ENCODE peak calls at places on chromosomes 16 and 17, in ten cellular contexts. E, S, G, M, O, D, K, A, J and L are unnamed samples.

GRCh38 chr16:88503374-88503770 is 50.3 kb downstream of the ZFPM1 start:
- DNase-seq in E (no peak), S (no peak), G (no peak), M (no peak), O (peak; percentile 40), D (no peak), K (no peak), A (no peak), J (no peak), L (no peak)

GRCh38 chr16:14321542-14321941 is 250.4 kb downstream of the MRTFB start:
- DNase-seq in E (peak; percentile 82), S (no peak), G (peak; percentile 74), M (no peak), O (no peak), D (no peak), K (no peak), A (peak; percentile 82), J (peak; percentile 88), L (no peak)

GRCh38 chr17:44898768-44899073 is 524 bp downstream of the EFTUD2 start:
- DNase-seq in E (no peak), S (no peak), G (no peak), M (no peak), O (no peak), D (no peak), K (no peak), A (no peak), J (no peak), L (no peak)

GRCh38 chr17:32569171-32570080 is 82.6 kb downstream of the CDK5R1 start:
- DNase-seq in E (no peak), S (no peak), G (no peak), M (no peak), O (peak; percentile 5), D (no peak), K (no peak), A (no peak), J (no peak), L (no peak)

GRCh38 chr16:720990-721764 is at the start of gene ANTKMT:
- DNase-seq in E (peak; percentile 91), S (peak; percentile 51), G (peak; percentile 78), M (peak; percentile 89), O (peak; percentile 64), D (peak; percentile 84), K (peak; percentile 89), A (peak; percentile 68), J (peak; percentile 84), L (peak; percentile 50)

GRCh38 chr17:47870042-47870441 is 19.1 kb upstream of the SP6 start:
- DNase-seq in E (no peak), S (no peak), G (no peak), M (no peak), O (no peak), D (no peak), K (no peak), A (no peak), J (no peak), L (no peak)

GRCh38 chr17:10730956-10731879 is 1.4 kb upstream of the TMEM220 start:
- DNase-seq in E (no peak), S (no peak), G (no peak), M (no peak), O (no peak), D (no peak), K (no peak), A (no peak), J (no peak), L (no peak)

GRCh38 chr17:75087558-75088453 is at the start of gene SLC16A5:
- DNase-seq in E (peak; percentile 80), S (no peak), G (peak; percentile 91), M (peak; percentile 64), O (peak; percentile 81), D (peak; percentile 92), K (peak; percentile 50), A (peak; percentile 91), J (peak; percentile 71), L (no peak)

GRCh38 chr17:75270218-75270965 is 639 bp downstream of the MIF4GD start:
- DNase-seq in E (peak; percentile 80), S (no peak), G (peak; percentile 62), M (peak; percentile 75), O (peak; percentile 76), D (peak; percentile 82), K (peak; percentile 86), A (peak; percentile 65), J (peak; percentile 77), L (peak; percentile 50)

GRCh38 chr17:74742153-74742515 is 5.1 kb downstream of the RAB37 start:
- DNase-seq in E (no peak), S (no peak), G (peak; percentile 17), M (peak; percentile 92), O (peak; percentile 37), D (no peak), K (peak; percentile 72), A (no peak), J (no peak), L (no peak)

GRCh38 chr16:85220125-85220839 is 108.0 kb upstream of the CIBAR2 start:
- DNase-seq in E (peak; percentile 83), S (no peak), G (peak; percentile 83), M (no peak), O (peak; percentile 79), D (peak; percentile 84), K (peak; percentile 75), A (peak; percentile 85), J (peak; percentile 93), L (no peak)

GRCh38 chr16:8355714-8356113 is 234.6 kb downstream of the TMEM114 start:
- DNase-seq in E (no peak), S (no peak), G (no peak), M (no peak), O (no peak), D (no peak), K (no peak), A (no peak), J (no peak), L (no peak)

GRCh38 chr17:74647871-74648672 is 24.5 kb upstream of the CD300E start:
- DNase-seq in E (no peak), S (no peak), G (no peak), M (no peak), O (no peak), D (no peak), K (no peak), A (no peak), J (no peak), L (no peak)

GRCh38 chr16:53892155-53892554 is 188.2 kb downstream of the FTO start:
- DNase-seq in E (no peak), S (peak; percentile 5), G (no peak), M (peak; percentile 81), O (peak; percentile 72), D (no peak), K (peak; percentile 54), A (peak; percentile 55), J (peak; percentile 33), L (peak; percentile 26)

GRCh38 chr17:76163919-76164318 is 22.9 kb upstream of the FOXJ1 start:
- DNase-seq in E (no peak), S (no peak), G (no peak), M (no peak), O (no peak), D (no peak), K (no peak), A (no peak), J (no peak), L (no peak)

GRCh38 chr17:32575865-32576264 is 89.1 kb downstream of the CDK5R1 start:
- DNase-seq in E (no peak), S (no peak), G (no peak), M (peak; percentile 17), O (no peak), D (no peak), K (no peak), A (no peak), J (no peak), L (no peak)

GRCh38 chr16:69709456-69710084 is 16.8 kb downstream of the NQO1 start:
- DNase-seq in E (no peak), S (no peak), G (no peak), M (peak; percentile 70), O (peak; percentile 71), D (no peak), K (peak; percentile 52), A (no peak), J (no peak), L (no peak)

GRCh38 chr17:66098040-66098439 is 93.9 kb downstream of the CEP112 start:
- DNase-seq in E (no peak), S (no peak), G (no peak), M (no peak), O (no peak), D (no peak), K (no peak), A (no peak), J (no peak), L (no peak)

DNA sequence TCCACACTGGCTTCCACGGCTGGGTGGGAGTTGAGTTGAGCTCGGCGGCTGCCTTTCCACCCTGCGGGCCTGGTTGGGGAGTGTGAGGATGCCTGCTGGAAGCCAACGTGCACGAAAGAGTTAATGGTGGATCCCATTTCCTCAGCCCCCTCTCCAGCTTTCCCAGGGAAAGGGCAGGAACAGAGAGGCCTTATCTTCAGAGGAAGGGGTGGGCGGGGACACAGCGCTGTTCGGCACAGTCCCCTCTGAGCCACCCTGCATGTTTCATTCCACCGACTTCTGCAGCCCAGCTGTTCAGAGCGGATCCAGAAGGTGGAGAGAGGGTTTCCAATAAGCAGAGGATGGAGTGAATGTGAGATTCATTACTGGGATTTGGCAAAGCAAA is 295.3 kb downstream of the SEC14L1 start:
- DNase-seq in E (no peak), S (no peak), G (peak; percentile 77), M (no peak), O (peak; percentile 57), D (peak; percentile 26), K (no peak), A (peak; percentile 84), J (no peak), L (no peak)
- H3K27ac ChIP-seq in E (no peak overlapping the region), S (peak overlapping the region; percentile 66), G (peak overlapping the region; percentile 76), M (peak overlapping the region; percentile 96), O (no peak overlapping the region), D (no peak overlapping the region), K (no peak overlapping the region), A (peak overlapping the region; percentile 76), J (peak overlapping the region; percentile 71), L (peak overlapping the region; percentile 1)

GRCh38 chr17:55730380-55730779 is 7.7 kb upstream of the TMEM100 start:
- DNase-seq in E (no peak), S (no peak), G (no peak), M (no peak), O (no peak), D (no peak), K (no peak), A (no peak), J (no peak), L (no peak)
- H3K27ac ChIP-seq in E (no peak overlapping the region), S (no peak overlapping the region), G (peak overlapping the region; percentile 93), M (no peak overlapping the region), O (no peak overlapping the region), D (peak overlapping the region; percentile 83), K (no peak overlapping the region), A (peak overlapping the region; percentile 88), J (no peak overlapping the region), L (no peak overlapping the region)

DNA sequence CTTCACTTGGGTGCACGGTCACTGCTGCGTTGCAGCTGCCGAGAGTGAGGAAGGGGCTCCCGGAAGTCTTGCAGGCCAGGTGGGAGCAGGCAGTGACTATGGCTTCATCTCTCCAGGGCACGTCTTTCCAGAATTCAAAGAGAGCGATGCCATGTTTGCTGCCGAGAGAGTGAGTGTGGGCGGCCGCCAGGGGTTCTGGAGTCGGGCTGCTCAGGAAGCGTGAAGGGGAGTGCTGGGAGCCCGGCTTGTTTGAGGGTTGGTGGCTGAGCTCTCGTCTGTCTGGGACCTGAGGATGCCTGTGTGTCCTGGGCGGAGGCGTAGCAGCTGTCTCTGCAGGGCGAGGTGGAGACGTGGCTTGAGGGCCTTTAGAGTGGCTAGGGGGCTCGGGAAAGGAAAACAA is 6.3 kb downstream of the HGS start:
- DNase-seq in E (no peak), S (no peak), G (no peak), M (no peak), O (no peak), D (no peak), K (no peak), A (no peak), J (no peak), L (no peak)
- H3K27ac ChIP-seq in E (no peak overlapping the region), S (no peak overlapping the region), G (no peak overlapping the region), M (no peak overlapping the region), O (no peak overlapping the region), D (no peak overlapping the region), K (no peak overlapping the region), A (no peak overlapping the region), J (no peak overlapping the region), L (no peak overlapping the region)

GRCh38 chr17:17798573-17799255 is 38.1 kb downstream of the SREBF1 start:
- DNase-seq in E (no peak), S (no peak), G (no peak), M (no peak), O (no peak), D (no peak), K (no peak), A (no peak), J (no peak), L (no peak)
- H3K27ac ChIP-seq in E (no peak overlapping the region), S (no peak overlapping the region), G (no peak overlapping the region), M (no peak overlapping the region), O (no peak overlapping the region), D (no peak overlapping the region), K (no peak overlapping the region), A (no peak overlapping the region), J (no peak overlapping the region), L (no peak overlapping the region)